ENCODE peak calls at places on chromosomes 7 and 10, in nine cellular contexts. Q is fibroblast of mammary gland; Y is ureter; U is neural crest cell; E is NCI-H510A treated with DMSO at 0.1 percent for 48 hours; B is stimulated activated CD4-positive, alpha-beta T cell treated with anti-CD3 and anti-CD28 coated beads, Interleukin-12 subunit alpha, Interleukin-12 subunit beta, amount 100 ng/mL, for 4 hours; D is amniotic epithelial cell; F is mucosa of gallbladder; L is heart left ventricle. N is an unnamed sample.

GRCh38 chr10:120409816-120410215 is 47.2 kb upstream of the PLPP4 start:
- DNase-seq in L (no peak), Y (no peak), U (no peak), Q (no peak), F (no peak), D (no peak), E (no peak), B (no peak), N (no peak)

GRCh38 chr10:78046711-78047269 is 13.1 kb downstream of the RPS24 start:
- DNase-seq in U (no peak), L (no peak), Y (no peak), B (no peak), D (no peak), Q (no peak), E (no peak), F (no peak), N (no peak)

GRCh38 chr7:36906956-36907355 is 182.7 kb upstream of the AOAH start:
- DNase-seq in Q (no peak), Y (no peak), L (no peak), U (no peak), B (no peak), E (peak), F (no peak), D (no peak), N (no peak)

GRCh38 chr10:3043512-3044368 is 23.6 kb upstream of the PFKP start:
- DNase-seq in Y (peak), E (peak), B (peak), Q (peak), D (peak), L (peak), F (peak), U (peak), N (peak)

GRCh38 chr10:7687228-7687907 is 15.7 kb upstream of the ITIH2 start:
- DNase-seq in D (peak), Y (peak), F (peak), U (peak), B (peak), Q (peak), L (peak), E (peak), N (peak)

GRCh38 chr7:123043642-123044041 is 48.1 kb upstream of the TAS2R16 start:
- DNase-seq in Q (no peak), Y (no peak), F (no peak), U (no peak), L (no peak), B (no peak), E (no peak), D (no peak), N (no peak)

GRCh38 chr10:11036424-11037011 is 18.8 kb downstream of the CELF2 start:
- DNase-seq in D (peak), E (peak), F (peak), L (no peak), B (no peak), U (peak), Q (peak), Y (no peak), N (peak)

GRCh38 chr7:111012152-111012551 is 78.8 kb upstream of the LRRN3 start:
- DNase-seq in Y (no peak), L (no peak), E (no peak), B (no peak), U (no peak), Q (peak), D (peak), F (no peak), N (peak)

GRCh38 chr10:52007091-52007490 is 307.0 kb upstream of the DKK1 start:
- DNase-seq in U (no peak), D (no peak), B (no peak), Q (no peak), E (no peak), F (no peak), L (no peak), Y (no peak), N (no peak)

GRCh38 chr10:72254891-72255568 is 18.7 kb upstream of the DDIT4 start:
- DNase-seq in Q (peak), F (peak), B (no peak), E (peak), Y (peak), L (peak), U (peak), D (peak), N (peak)

GRCh38 chr7:130441408-130441854 is 615 bp upstream of the CEP41 start:
- DNase-seq in B (no peak), F (no peak), D (no peak), U (peak), Y (no peak), E (peak), L (no peak), Q (no peak), N (no peak)

GRCh38 chr7:16115374-16115773 is 306.0 kb downstream of the CRPPA start:
- DNase-seq in E (no peak), Y (no peak), F (no peak), D (no peak), Q (no peak), B (no peak), L (no peak), U (no peak), N (no peak)

GRCh38 chr10:110008518-110009339 is 945 bp downstream of the ADD3 start:
- DNase-seq in L (peak), E (peak), B (peak), F (peak), Q (no peak), U (no peak), Y (peak), D (no peak), N (no peak)

GRCh38 chr7:68663392-68663791 is 934.9 kb upstream of the AUTS2 start:
- DNase-seq in L (no peak), F (no peak), B (no peak), Y (no peak), D (no peak), E (no peak), U (no peak), Q (no peak), N (no peak)

GRCh38 chr10:46992794-46993552 is 81.7 kb downstream of the PTPN20 start:
- DNase-seq in L (no peak), Q (peak), E (no peak), U (no peak), B (no peak), F (no peak), D (peak), Y (no peak), N (peak)

GRCh38 chr10:113991091-113991860 is 52.4 kb upstream of the ADRB1 start:
- DNase-seq in L (no peak), Y (no peak), D (peak), U (no peak), Q (no peak), B (no peak), F (no peak), E (no peak), N (no peak)

GRCh38 chr10:90621577-90621976 is 236.3 kb downstream of the HTR7 start:
- DNase-seq in L (no peak), Q (peak), B (no peak), F (no peak), E (no peak), Y (no peak), U (peak), D (peak), N (no peak)

GRCh38 chr7:136953386-136953785 is 84.9 kb downstream of the CHRM2 start:
- DNase-seq in Y (no peak), L (no peak), U (no peak), F (no peak), B (no peak), Q (peak), E (no peak), D (peak), N (peak)

GRCh38 chr7:149621776-149622175 is 124.2 kb upstream of the ZNF746 start:
- DNase-seq in D (peak), Y (no peak), U (no peak), L (no peak), B (no peak), E (no peak), Q (peak), F (no peak), N (no peak)

GRCh38 chr10:74047871-74048270 is 50.0 kb downstream of the VCL start:
- DNase-seq in E (no peak), F (no peak), B (no peak), D (no peak), U (no peak), Y (no peak), Q (peak), L (no peak), N (peak)

GRCh38 chr10:47456794-47457527 is 27.0 kb downstream of the ANXA8 start:
- DNase-seq in D (no peak), F (no peak), B (no peak), L (no peak), U (no peak), Q (no peak), E (no peak), Y (no peak), N (no peak)

GRCh38 chr10:31599626-31600504 is 280.8 kb downstream of the ZEB1 start:
- DNase-seq in F (no peak), L (no peak), Q (no peak), B (no peak), Y (no peak), U (no peak), D (no peak), E (no peak), N (no peak)

GRCh38 chr10:76946268-76946667 is 691.3 kb downstream of the KCNMA1 start:
- DNase-seq in D (peak), U (no peak), L (peak), B (no peak), E (no peak), Q (peak), F (no peak), Y (no peak), N (peak)

GRCh38 chr7:73668103-73668937 is 689 bp downstream of the VPS37D start:
- DNase-seq in E (no peak), U (no peak), F (no peak), D (no peak), L (no peak), Q (no peak), Y (no peak), B (no peak), N (no peak)

GRCh38 chr10:49688920-49689319 is 9.5 kb downstream of the C10orf53 start:
- DNase-seq in Q (no peak), D (no peak), B (no peak), L (no peak), F (no peak), E (no peak), U (no peak), Y (no peak), N (no peak)

GRCh38 chr7:21771906-21772610 is 173.6 kb downstream of the CDCA7L start:
- DNase-seq in U (peak), L (no peak), Q (no peak), F (no peak), D (no peak), B (no peak), Y (no peak), E (no peak), N (no peak)

GRCh38 chr10:7788640-7789335 is 811 bp downstream of the ATP5F1C start:
- DNase-seq in Y (no peak), D (peak), B (no peak), F (no peak), U (peak), E (no peak), L (no peak), Q (peak), N (peak)

GRCh38 chr7:55469271-55469681 is 103.0 kb downstream of the VOPP1 start:
- DNase-seq in F (no peak), D (no peak), E (no peak), B (no peak), Q (no peak), U (no peak), Y (no peak), L (no peak), N (no peak)

GRCh38 chr7:87506243-87507180 is 31.0 kb upstream of the ABCB4 start:
- DNase-seq in E (peak), F (no peak), B (no peak), L (no peak), U (no peak), Q (peak), Y (no peak), D (peak), N (peak)

GRCh38 chr10:50739618-50740350 is at the start of gene ASAH2B:
- DNase-seq in B (peak), D (peak), F (peak), E (peak), Y (peak), U (peak), Q (peak), L (peak), N (peak)

GRCh38 chr7:34734786-34735185 is 76.8 kb downstream of the NPSR1 start:
- DNase-seq in L (no peak), U (no peak), F (no peak), D (no peak), E (no peak), B (no peak), Q (no peak), Y (no peak), N (no peak)

GRCh38 chr10:78991187-78991586 is 77.6 kb upstream of the ZMIZ1 start:
- DNase-seq in U (no peak), L (no peak), Q (peak), B (no peak), E (no peak), Y (no peak), D (peak), F (no peak), N (no peak)

GRCh38 chr10:130135676-130136213 is 446 bp upstream of the GLRX3 start:
- DNase-seq in B (no peak), E (no peak), D (no peak), L (no peak), U (peak), F (no peak), Q (no peak), Y (no peak), N (no peak)

GRCh38 chr10:79435271-79436065 is 10.0 kb downstream of the ZCCHC24 start:
- DNase-seq in Q (peak), E (no peak), D (peak), B (no peak), F (no peak), Y (peak), L (peak), U (no peak), N (peak)

GRCh38 chr10:70678757-70679489 is 6.6 kb downstream of the ADAMTS14 start:
- DNase-seq in Q (no peak), E (no peak), Y (no peak), U (no peak), F (no peak), D (peak), B (no peak), L (no peak), N (peak)

GRCh38 chr10:20714979-20715378 is 182.1 kb downstream of the NEBL start:
- DNase-seq in B (no peak), L (no peak), E (no peak), Y (no peak), Q (no peak), D (no peak), U (no peak), F (no peak), N (no peak)